ENCODE peak calls at places on chromosome 14, in four cellular contexts. N, L, V and C are unnamed samples. For H3K9me3 and H3K4me1, the result is how much of the 10 kb centered on the place peaks cover.

GRCh38 chr14:83583201-83583600 is 1946.7 kb upstream of the FLRT2 start:
- DNase-seq in V (no peak), N (no peak), L (no peak), C (no peak)

GRCh38 chr14:56810341-56810740 is at the start of gene OTX2:
- DNase-seq in N (no peak), V (no peak), L (no peak), C (no peak)

GRCh38 chr14:76376878-76377523 is 1.1 kb downstream of the ESRRB start:
- DNase-seq in N (no peak), L (no peak), V (no peak), C (no peak)

GRCh38 chr14:51860164-51860835 is at the start of gene GNG2:
- DNase-seq in V (peak), L (peak), N (peak), C (peak)

GRCh38 chr14:81268016-81268416 is 47.3 kb upstream of the GTF2A1 start:
- DNase-seq in N (no peak), L (no peak), V (no peak), C (no peak)

GRCh38 chr14:37082431-37082830 is 90.0 kb downstream of the SLC25A21 start:
- DNase-seq in N (no peak), V (no peak), L (no peak), C (no peak)

GRCh38 chr14:30603402-30603801 is 18.7 kb upstream of the SCFD1 start:
- DNase-seq in V (no peak), N (no peak), L (no peak), C (no peak)

GRCh38 chr14:67729072-67729561 is 27.4 kb downstream of the RDH12 start:
- DNase-seq in V (peak), N (peak), L (no peak), C (peak)

GRCh38 chr14:100554082-100554677 is 33.0 kb downstream of the BEGAIN start:
- DNase-seq in L (peak), V (no peak), N (no peak), C (peak)

GRCh38 chr14:57634335-57634734 is 140.7 kb upstream of the CCDC198 start:
- DNase-seq in L (no peak), V (no peak), N (no peak), C (no peak)

GRCh38 chr14:74962059-74962458 is 6.7 kb upstream of the PGF start:
- DNase-seq in V (no peak), L (no peak), N (peak), C (no peak)

GRCh38 chr14:68199465-68200145 is 380.0 kb downstream of the RAD51B start:
- DNase-seq in V (no peak), L (no peak), N (no peak), C (no peak)

GRCh38 chr14:105192866-105193731 is 12.0 kb upstream of the NUDT14 start:
- DNase-seq in N (no peak), L (no peak), V (no peak), C (no peak)

GRCh38 chr14:74965770-74966153 is 10.4 kb upstream of the PGF start:
- DNase-seq in N (no peak), L (no peak), V (no peak), C (no peak)

GRCh38 chr14:76077340-76077739 is 74.4 kb upstream of the GPATCH2L start:
- DNase-seq in V (no peak), L (no peak), N (no peak), C (no peak)

GRCh38 chr14:23364604-23365352 is at the start of gene EFS:
- DNase-seq in V (no peak), L (no peak), N (peak), C (no peak)

GRCh38 chr14:97077253-97077653 is 280.1 kb downstream of the VRK1 start:
- DNase-seq in N (no peak), V (peak), L (peak), C (peak)

GRCh38 chr14:99595034-99595433 is 9.0 kb downstream of the CCDC85C start:
- DNase-seq in N (peak), V (no peak), L (no peak), C (no peak)

GRCh38 chr14:56004807-56005579 is 113.2 kb upstream of the PELI2 start:
- DNase-seq in V (no peak), L (no peak), N (no peak), C (peak)

GRCh38 chr14:77131871-77132486 is 9.6 kb downstream of the ZDHHC22 start:
- DNase-seq in V (no peak), L (no peak), N (no peak), C (no peak)

GRCh38 chr14:73463411-73463810 is 5.1 kb upstream of the NUMB start:
- DNase-seq in V (no peak), N (peak), L (no peak), C (peak)

GRCh38 chr14:100142073-100143040 is 17.1 kb downstream of the DEGS2 start:
- DNase-seq in N (no peak), L (peak), V (no peak), C (peak)

GRCh38 chr14:68610251-68610793 is 182.5 kb downstream of the ZFP36L1 start:
- DNase-seq in V (no peak), L (no peak), N (no peak), C (no peak)

GRCh38 chr14:101556566-101557320 is 4.6 kb upstream of the DIO3 start:
- DNase-seq in L (no peak), N (peak), V (no peak), C (no peak)

GRCh38 chr14:20624495-20625070 is 16.9 kb downstream of the OR6S1 start:
- DNase-seq in V (peak), N (peak), L (peak), C (peak)

GRCh38 chr14:105710119-105711057 is 184.0 kb downstream of the TMEM121 start:
- DNase-seq in L (peak), V (no peak), N (peak), C (no peak)

GRCh38 chr14:77158175-77158908 is 16.8 kb upstream of the ZDHHC22 start:
- DNase-seq in L (peak), N (no peak), V (no peak), C (no peak)

GRCh38 chr14:21025374-21026151 is 702 bp upstream of the NDRG2 start:
- DNase-seq in N (no peak), V (peak), L (no peak), C (peak)

GRCh38 chr14:65354715-65355114 is 57.8 kb upstream of the FUT8 start:
- DNase-seq in V (no peak), N (no peak), L (no peak), C (no peak)

GRCh38 chr14:83473846-83474245 is 1940.2 kb upstream of the SEL1L start:
- DNase-seq in L (no peak), N (no peak), V (no peak), C (no peak)

GRCh38 chr14:73633517-73634332 is 11.1 kb upstream of the DNAL1 start:
- DNase-seq in L (peak), V (peak), N (peak), C (peak)

GRCh38 chr14:101028971-101029667 is 125.6 kb upstream of the RTL1 start:
- DNase-seq in N (no peak), L (no peak), V (peak), C (no peak)

GRCh38 chr14:94135476-94135875 is 6.1 kb upstream of the IFI27L2 start:
- DNase-seq in N (no peak), V (no peak), L (no peak), C (no peak)

GRCh38 chr14:67566908-67567307 is 33.2 kb downstream of the PIGH start:
- DNase-seq in V (no peak), N (no peak), L (no peak), C (no peak)

GRCh38 chr14:99755068-99755405 is 38.2 kb upstream of the EML1 start:
- DNase-seq in L (no peak), V (peak), N (no peak), C (no peak)

GRCh38 chr14:23436327-23437141 is 1.1 kb upstream of the MYH7 start:
- DNase-seq in V (no peak), L (no peak), N (no peak), C (no peak)

GRCh38 chr14:105888151-105888550 is 361.8 kb downstream of the TMEM121 start:
- DNase-seq in N (no peak), L (no peak), V (no peak), C (no peak)

DNA sequence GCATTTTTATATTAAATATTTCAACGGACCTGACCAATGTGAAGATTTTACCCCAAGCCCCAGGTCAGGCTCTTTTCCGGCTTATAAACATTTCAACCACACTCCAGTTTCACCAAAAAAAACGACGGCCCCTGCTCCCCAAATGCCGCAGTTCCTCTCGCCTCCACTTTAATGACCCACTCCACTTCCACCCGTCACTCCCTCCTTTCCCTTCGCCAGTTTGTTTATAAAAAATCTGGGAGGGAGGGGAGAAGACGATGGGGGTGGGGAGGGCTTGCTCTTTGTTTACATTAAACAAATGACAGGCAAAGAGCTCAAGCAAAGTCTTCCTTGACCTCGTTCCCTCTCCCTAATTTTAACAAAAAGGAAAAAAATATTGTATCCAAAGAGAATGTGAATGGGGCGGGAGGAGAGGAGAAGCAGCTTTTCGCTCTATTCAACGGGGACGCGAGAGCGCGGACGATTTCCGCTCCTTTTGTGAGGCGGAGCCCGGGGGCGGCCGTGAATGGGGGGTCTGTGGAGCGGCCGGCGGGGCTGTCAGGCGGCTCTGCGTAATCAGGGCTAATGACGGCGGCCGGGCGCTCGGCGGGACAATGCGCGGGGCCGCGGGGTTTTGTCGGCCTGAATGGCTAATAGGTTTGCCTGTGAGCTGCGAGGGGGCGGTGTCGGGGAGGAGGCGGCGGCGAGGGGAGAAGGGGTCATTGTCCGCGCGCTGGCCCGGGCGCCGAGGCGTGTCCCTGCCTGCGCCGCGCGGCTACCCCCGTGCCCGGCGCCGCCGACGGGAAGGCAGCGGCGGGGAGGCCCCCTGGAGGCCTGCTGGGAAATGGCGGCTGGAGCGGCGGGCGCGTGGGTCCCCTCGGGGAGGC is 5.7 kb downstream of the SIX6 start:
- DNase-seq in V (no peak), N (peak), L (peak), C (no peak)
- TF ChIP-seq CTCF in V (peak), N (peak), L (peak), C (no peak)

GRCh38 chr14:59320771-59321170 is 132.3 kb downstream of the DAAM1 start:
- DNase-seq in L (no peak), N (no peak), V (no peak), C (no peak)

GRCh38 chr14:59317346-59317745 is 128.9 kb downstream of the DAAM1 start:
- DNase-seq in L (no peak), N (no peak), V (no peak), C (no peak)

GRCh38 chr14:59318908-59319307 is 130.4 kb downstream of the DAAM1 start:
- DNase-seq in N (no peak), L (no peak), V (no peak), C (no peak)

GRCh38 chr14:59317782-59318505 is 129.5 kb downstream of the DAAM1 start:
- DNase-seq in N (no peak), V (no peak), L (no peak), C (no peak)

GRCh38 chr14:59321184-59321952 is 132.9 kb downstream of the DAAM1 start:
- DNase-seq in L (no peak), N (no peak), V (no peak), C (no peak)
- H3K9me3 ChIP-seq in L (under half), N (under half), V (under half), C (under half)

DNA sequence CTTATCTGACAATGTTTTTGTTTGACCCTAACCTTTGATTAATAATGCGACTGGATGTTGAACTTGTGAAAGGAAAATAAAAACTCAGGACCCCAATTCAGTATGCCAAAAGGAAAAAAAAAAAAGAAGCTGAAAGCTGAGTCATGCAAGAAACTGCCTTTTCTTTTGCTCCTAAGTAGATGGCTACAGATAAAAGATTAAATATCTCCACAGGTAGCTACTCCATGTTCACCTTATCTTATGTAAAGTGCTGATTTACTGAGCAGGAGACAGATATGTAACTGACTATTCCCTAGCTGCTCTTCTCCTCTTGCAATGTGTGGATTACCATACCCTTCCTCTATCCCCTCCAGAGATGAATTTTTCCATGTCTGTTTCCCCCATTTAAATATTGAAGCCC is 30.8 kb upstream of the TCL1B start:
- DNase-seq in L (no peak), N (no peak), V (no peak), C (no peak)
- H3K4me1 ChIP-seq in L (under half), N (under half), V (under half), C (under half)

GRCh38 chr14:89779707-89780106 is 174.8 kb downstream of the EFCAB11 start:
- DNase-seq in N (no peak), L (no peak), V (no peak), C (no peak)
- TF ChIP-seq CTCF in N (no peak), L (no peak), V (no peak), C (no peak)

GRCh38 chr14:98578204-98578603 is 693.8 kb downstream of the BCL11B start:
- DNase-seq in L (no peak), N (no peak), V (no peak), C (no peak)

GRCh38 chr14:98571104-98571503 is 700.9 kb downstream of the BCL11B start:
- DNase-seq in N (no peak), L (no peak), V (no peak), C (no peak)

GRCh38 chr14:98579140-98579539 is 692.9 kb downstream of the BCL11B start:
- DNase-seq in N (no peak), L (no peak), V (no peak), C (no peak)

GRCh38 chr14:98580131-98580678 is 691.8 kb downstream of the BCL11B start:
- DNase-seq in N (no peak), L (no peak), V (no peak), C (peak)

GRCh38 chr14:98576463-98576862 is 695.5 kb downstream of the BCL11B start:
- DNase-seq in V (no peak), N (no peak), L (no peak), C (no peak)
- H3K9me3 ChIP-seq in V (under half), N (under half), L (under half), C (under half)